ENCODE peak calls at places on chromosomes 3 and 15, in nine cellular contexts. N is ELR, H is NCI-H1436 treated with DMSO at 0.1 percent for 48 hours, W is lower lobe of right lung, B is MM.1S, O is H4, Z is GM18507, K is fibroblast of the conjunctiva, T is Karpas-422. A is an unnamed sample.

GRCh38 chr3:128364291-128364690 is 102.4 kb downstream of the DNAJB8 start:
- DNase-seq in B (no peak), K (no peak), N (no peak), H (no peak), Z (no peak), T (no peak), W (no peak), O (no peak), A (no peak)

GRCh38 chr3:120033594-120033993 is 60.7 kb downstream of the GSK3B start:
- DNase-seq in H (no peak), N (no peak), O (no peak), T (peak), Z (no peak), W (no peak), K (no peak), B (no peak), A (no peak)

GRCh38 chr15:68644088-68644904 is 65.5 kb downstream of the CORO2B start:
- DNase-seq in W (no peak), O (peak), K (peak), Z (no peak), H (no peak), B (no peak), N (peak), T (no peak), A (no peak)

GRCh38 chr3:147008886-147009285 is 397.5 kb downstream of the ZIC4 start:
- DNase-seq in O (no peak), W (no peak), H (no peak), B (no peak), N (no peak), T (no peak), Z (no peak), K (no peak), A (no peak)

GRCh38 chr3:13811614-13812013 is 68.3 kb downstream of the WNT7A start:
- DNase-seq in O (no peak), Z (no peak), W (no peak), B (no peak), H (no peak), T (no peak), N (no peak), K (no peak), A (no peak)

GRCh38 chr15:52112203-52112750 is 298 bp downstream of the BCL2L10 start:
- DNase-seq in K (no peak), W (peak), Z (no peak), N (no peak), B (peak), H (no peak), T (no peak), O (no peak), A (no peak)

GRCh38 chr3:48446043-48446424 is 503 bp upstream of the ATRIP start:
- DNase-seq in N (no peak), O (no peak), H (no peak), Z (no peak), B (no peak), W (no peak), K (no peak), T (no peak), A (no peak)

GRCh38 chr3:15753056-15753710 is 44.6 kb downstream of the ANKRD28 start:
- DNase-seq in H (no peak), W (no peak), T (no peak), B (no peak), Z (no peak), N (no peak), K (no peak), O (no peak), A (no peak)

GRCh38 chr3:110243081-110243480 is 828.5 kb upstream of the NECTIN3 start:
- DNase-seq in T (no peak), B (no peak), H (no peak), N (no peak), K (peak), W (no peak), O (peak), Z (no peak), A (no peak)

GRCh38 chr3:4290272-4290893 is 12.8 kb upstream of the SETMAR start:
- DNase-seq in T (peak), Z (no peak), W (no peak), O (peak), K (peak), B (peak), N (peak), H (no peak), A (peak)

A was measured in GM19239.